ENCODE peak calls at places on chromosomes 12 and 14, in nine cellular contexts. One of them, this sample, is unnamed.

GRCh38 chr12:92242917-92243316 is 97.3 kb upstream of the BTG1 start:
- DNase-seq in HAP-1: no peak
- DNase-seq in heart right ventricle: no peak
- DNase-seq in H7: no peak
- DNase-seq in CD8-positive, alpha-beta memory T cell: no peak
- DNase-seq in IMR-90: peak; percentile 59
- DNase-seq in ovary: peak; percentile 38
- DNase-seq in MM.1S: no peak
- DNase-seq in pancreas: no peak
- DNase-seq in this sample: no peak

GRCh38 chr12:95784886-95785285 is 5.7 kb downstream of the NTN4 start:
- DNase-seq in HAP-1: no peak
- DNase-seq in heart right ventricle: no peak
- DNase-seq in H7: no peak
- DNase-seq in CD8-positive, alpha-beta memory T cell: no peak
- DNase-seq in IMR-90: no peak
- DNase-seq in ovary: no peak
- DNase-seq in MM.1S: no peak
- DNase-seq in pancreas: no peak
- DNase-seq in this sample: no peak

GRCh38 chr14:32201196-32201815 is 539 bp upstream of the RNU6-7 start:
- DNase-seq in HAP-1: peak; percentile 94
- DNase-seq in heart right ventricle: peak; percentile 85
- DNase-seq in H7: peak; percentile 88
- DNase-seq in CD8-positive, alpha-beta memory T cell: peak; percentile 75
- DNase-seq in IMR-90: peak; percentile 33
- DNase-seq in ovary: peak; percentile 88
- DNase-seq in MM.1S: peak; percentile 83
- DNase-seq in pancreas: peak; percentile 95
- DNase-seq in this sample: peak; percentile 99

GRCh38 chr12:60872219-60872618 is 1276.4 kb downstream of the SLC16A7 start:
- DNase-seq in HAP-1: no peak
- DNase-seq in heart right ventricle: no peak
- DNase-seq in H7: no peak
- DNase-seq in CD8-positive, alpha-beta memory T cell: no peak
- DNase-seq in IMR-90: no peak
- DNase-seq in ovary: no peak
- DNase-seq in MM.1S: no peak
- DNase-seq in pancreas: peak; percentile 43
- DNase-seq in this sample: no peak

GRCh38 chr12:54021432-54022013 is 6.7 kb upstream of the HOXC6 start:
- DNase-seq in HAP-1: no peak
- DNase-seq in heart right ventricle: no peak
- DNase-seq in H7: peak; percentile 82
- DNase-seq in CD8-positive, alpha-beta memory T cell: no peak
- DNase-seq in IMR-90: no peak
- DNase-seq in ovary: peak; percentile 47
- DNase-seq in MM.1S: no peak
- DNase-seq in pancreas: no peak
- DNase-seq in this sample: peak; percentile 29

GRCh38 chr14:101878222-101879211 is 85.9 kb upstream of the DYNC1H1 start:
- DNase-seq in HAP-1: no peak
- DNase-seq in heart right ventricle: no peak
- DNase-seq in H7: no peak
- DNase-seq in CD8-positive, alpha-beta memory T cell: peak; percentile 14
- DNase-seq in IMR-90: no peak
- DNase-seq in ovary: no peak
- DNase-seq in MM.1S: no peak
- DNase-seq in pancreas: no peak
- DNase-seq in this sample: no peak

GRCh38 chr12:78183854-78184253 is 353.2 kb downstream of the NAV3 start:
- DNase-seq in HAP-1: no peak
- DNase-seq in heart right ventricle: no peak
- DNase-seq in H7: no peak
- DNase-seq in CD8-positive, alpha-beta memory T cell: no peak
- DNase-seq in IMR-90: peak; percentile 37
- DNase-seq in ovary: no peak
- DNase-seq in MM.1S: peak; percentile 17
- DNase-seq in pancreas: no peak
- DNase-seq in this sample: no peak

GRCh38 chr14:64758025-64758521 is 53.8 kb downstream of the PLEKHG3 start:
- DNase-seq in HAP-1: no peak
- DNase-seq in heart right ventricle: no peak
- DNase-seq in H7: no peak
- DNase-seq in CD8-positive, alpha-beta memory T cell: peak; percentile 54
- DNase-seq in IMR-90: peak; percentile 66
- DNase-seq in ovary: no peak
- DNase-seq in MM.1S: no peak
- DNase-seq in pancreas: peak; percentile 52
- DNase-seq in this sample: peak; percentile 45

GRCh38 chr14:105312973-105313372 is 1.6 kb upstream of the PACS2 start:
- DNase-seq in HAP-1: no peak
- DNase-seq in heart right ventricle: no peak
- DNase-seq in H7: no peak
- DNase-seq in CD8-positive, alpha-beta memory T cell: no peak
- DNase-seq in IMR-90: no peak
- DNase-seq in ovary: no peak
- DNase-seq in MM.1S: no peak
- DNase-seq in pancreas: no peak
- DNase-seq in this sample: no peak

GRCh38 chr12:125376422-125376821 is 311.2 kb downstream of the AACS start:
- DNase-seq in HAP-1: no peak
- DNase-seq in heart right ventricle: no peak
- DNase-seq in H7: no peak
- DNase-seq in CD8-positive, alpha-beta memory T cell: no peak
- DNase-seq in IMR-90: no peak
- DNase-seq in ovary: no peak
- DNase-seq in MM.1S: no peak
- DNase-seq in pancreas: no peak
- DNase-seq in this sample: no peak

GRCh38 chr12:109921982-109922381 is 21.9 kb downstream of the TCHP start:
- DNase-seq in HAP-1: no peak
- DNase-seq in heart right ventricle: no peak
- DNase-seq in H7: no peak
- DNase-seq in CD8-positive, alpha-beta memory T cell: no peak
- DNase-seq in IMR-90: no peak
- DNase-seq in ovary: no peak
- DNase-seq in MM.1S: no peak
- DNase-seq in pancreas: no peak
- DNase-seq in this sample: no peak
- H3K36me3 ChIP-seq in HAP-1: peaks cover 8% of the 10 kb centered on the region
- H3K36me3 ChIP-seq in heart right ventricle: peaks cover 22% of the 10 kb centered on the region
- H3K36me3 ChIP-seq in H7: no peaks in the 10 kb centered on the region
- H3K36me3 ChIP-seq in CD8-positive, alpha-beta memory T cell: peaks cover 13% of the 10 kb centered on the region
- H3K36me3 ChIP-seq in IMR-90: peaks cover 26% of the 10 kb centered on the region
- H3K36me3 ChIP-seq in ovary: no peaks in the 10 kb centered on the region
- H3K36me3 ChIP-seq in MM.1S: no peaks in the 10 kb centered on the region
- H3K36me3 ChIP-seq in pancreas: peaks cover 23% of the 10 kb centered on the region
- H3K36me3 ChIP-seq in this sample: peaks cover 3% of the 10 kb centered on the region

GRCh38 chr14:55057919-55058318 is 6.5 kb downstream of the MAPK1IP1L start:
- DNase-seq in HAP-1: no peak
- DNase-seq in heart right ventricle: no peak
- DNase-seq in H7: no peak
- DNase-seq in CD8-positive, alpha-beta memory T cell: no peak
- DNase-seq in IMR-90: no peak
- DNase-seq in ovary: no peak
- DNase-seq in MM.1S: no peak
- DNase-seq in pancreas: no peak
- DNase-seq in this sample: no peak
- H3K36me3 ChIP-seq in HAP-1: peaks cover 60% of the 10 kb centered on the region
- H3K36me3 ChIP-seq in heart right ventricle: no peaks in the 10 kb centered on the region
- H3K36me3 ChIP-seq in H7: peaks cover 7% of the 10 kb centered on the region
- H3K36me3 ChIP-seq in CD8-positive, alpha-beta memory T cell: peaks cover 8% of the 10 kb centered on the region
- H3K36me3 ChIP-seq in IMR-90: peaks cover 24% of the 10 kb centered on the region
- H3K36me3 ChIP-seq in ovary: no peaks in the 10 kb centered on the region
- H3K36me3 ChIP-seq in MM.1S: no peaks in the 10 kb centered on the region
- H3K36me3 ChIP-seq in pancreas: peaks cover 2% of the 10 kb centered on the region
- H3K36me3 ChIP-seq in this sample: peaks cover 16% of the 10 kb centered on the region

DNA sequence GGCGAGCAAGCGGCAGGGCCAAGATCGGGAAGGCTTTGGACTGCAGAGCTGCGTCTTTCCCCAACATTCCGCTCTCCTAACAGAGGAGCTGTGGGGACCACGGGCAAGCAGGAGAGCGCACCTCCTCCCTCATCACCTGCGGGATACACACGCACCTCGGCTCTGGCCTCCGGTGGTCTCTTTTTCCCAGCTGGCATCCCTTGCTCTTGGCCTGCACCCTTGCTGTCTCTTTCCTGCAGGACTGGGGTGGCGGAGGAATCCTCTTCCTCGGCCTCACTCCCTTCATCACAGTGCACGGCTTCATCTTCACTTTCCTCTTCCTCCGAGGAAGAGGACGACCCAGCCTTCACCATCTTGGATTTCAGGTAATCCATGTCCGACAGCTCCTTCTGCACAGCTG is 8.5 kb downstream of the RBM19 start:
- DNase-seq in HAP-1: no peak
- DNase-seq in heart right ventricle: no peak
- DNase-seq in H7: no peak
- DNase-seq in CD8-positive, alpha-beta memory T cell: no peak
- DNase-seq in IMR-90: no peak
- DNase-seq in ovary: no peak
- DNase-seq in MM.1S: no peak
- DNase-seq in pancreas: no peak
- DNase-seq in this sample: no peak
- H3K36me3 ChIP-seq in HAP-1: peaks cover 53% of the 10 kb centered on the region
- H3K36me3 ChIP-seq in heart right ventricle: peaks cover 74% of the 10 kb centered on the region
- H3K36me3 ChIP-seq in H7: peaks cover 25% of the 10 kb centered on the region
- H3K36me3 ChIP-seq in CD8-positive, alpha-beta memory T cell: peaks cover 70% of the 10 kb centered on the region
- H3K36me3 ChIP-seq in IMR-90: peaks cover 59% of the 10 kb centered on the region
- H3K36me3 ChIP-seq in ovary: no peaks in the 10 kb centered on the region
- H3K36me3 ChIP-seq in MM.1S: no peaks in the 10 kb centered on the region
- H3K36me3 ChIP-seq in pancreas: peaks cover 74% of the 10 kb centered on the region
- H3K36me3 ChIP-seq in this sample: peaks cover 68% of the 10 kb centered on the region

GRCh38 chr14:34711169-34711568 is 3.2 kb downstream of the CFL2 start:
- DNase-seq in HAP-1: peak; percentile 42
- DNase-seq in heart right ventricle: no peak
- DNase-seq in H7: no peak
- DNase-seq in CD8-positive, alpha-beta memory T cell: no peak
- DNase-seq in IMR-90: peak; percentile 94
- DNase-seq in ovary: no peak
- DNase-seq in MM.1S: peak; percentile 74
- DNase-seq in pancreas: no peak
- DNase-seq in this sample: peak; percentile 79
- H3K36me3 ChIP-seq in HAP-1: peaks cover 20% of the 10 kb centered on the region
- H3K36me3 ChIP-seq in heart right ventricle: peaks cover 4% of the 10 kb centered on the region
- H3K36me3 ChIP-seq in H7: peaks cover 1% of the 10 kb centered on the region
- H3K36me3 ChIP-seq in CD8-positive, alpha-beta memory T cell: no peaks in the 10 kb centered on the region
- H3K36me3 ChIP-seq in IMR-90: peaks cover 7% of the 10 kb centered on the region
- H3K36me3 ChIP-seq in ovary: no peaks in the 10 kb centered on the region
- H3K36me3 ChIP-seq in MM.1S: no peaks in the 10 kb centered on the region
- H3K36me3 ChIP-seq in pancreas: peaks cover 5% of the 10 kb centered on the region
- H3K36me3 ChIP-seq in this sample: no peaks in the 10 kb centered on the region

GRCh38 chr12:128819293-128820144 is 4.2 kb downstream of the SLC15A4 start:
- DNase-seq in HAP-1: no peak
- DNase-seq in heart right ventricle: no peak
- DNase-seq in H7: no peak
- DNase-seq in CD8-positive, alpha-beta memory T cell: no peak
- DNase-seq in IMR-90: no peak
- DNase-seq in ovary: no peak
- DNase-seq in MM.1S: no peak
- DNase-seq in pancreas: no peak
- DNase-seq in this sample: no peak

GRCh38 chr12:128817115-128818015 is 6.4 kb downstream of the SLC15A4 start:
- DNase-seq in HAP-1: no peak
- DNase-seq in heart right ventricle: peak; percentile 57
- DNase-seq in H7: no peak
- DNase-seq in CD8-positive, alpha-beta memory T cell: no peak
- DNase-seq in IMR-90: peak; percentile 55
- DNase-seq in ovary: no peak
- DNase-seq in MM.1S: no peak
- DNase-seq in pancreas: no peak
- DNase-seq in this sample: no peak

GRCh38 chr12:128816643-128816920 is 7.2 kb downstream of the SLC15A4 start:
- DNase-seq in HAP-1: no peak
- DNase-seq in heart right ventricle: no peak
- DNase-seq in H7: no peak
- DNase-seq in CD8-positive, alpha-beta memory T cell: no peak
- DNase-seq in IMR-90: no peak
- DNase-seq in ovary: no peak
- DNase-seq in MM.1S: no peak
- DNase-seq in pancreas: no peak
- DNase-seq in this sample: no peak

GRCh38 chr12:128820253-128820652 is 3.5 kb downstream of the SLC15A4 start:
- DNase-seq in HAP-1: no peak
- DNase-seq in heart right ventricle: no peak
- DNase-seq in H7: no peak
- DNase-seq in CD8-positive, alpha-beta memory T cell: no peak
- DNase-seq in IMR-90: no peak
- DNase-seq in ovary: no peak
- DNase-seq in MM.1S: no peak
- DNase-seq in pancreas: no peak
- DNase-seq in this sample: no peak

DNA sequence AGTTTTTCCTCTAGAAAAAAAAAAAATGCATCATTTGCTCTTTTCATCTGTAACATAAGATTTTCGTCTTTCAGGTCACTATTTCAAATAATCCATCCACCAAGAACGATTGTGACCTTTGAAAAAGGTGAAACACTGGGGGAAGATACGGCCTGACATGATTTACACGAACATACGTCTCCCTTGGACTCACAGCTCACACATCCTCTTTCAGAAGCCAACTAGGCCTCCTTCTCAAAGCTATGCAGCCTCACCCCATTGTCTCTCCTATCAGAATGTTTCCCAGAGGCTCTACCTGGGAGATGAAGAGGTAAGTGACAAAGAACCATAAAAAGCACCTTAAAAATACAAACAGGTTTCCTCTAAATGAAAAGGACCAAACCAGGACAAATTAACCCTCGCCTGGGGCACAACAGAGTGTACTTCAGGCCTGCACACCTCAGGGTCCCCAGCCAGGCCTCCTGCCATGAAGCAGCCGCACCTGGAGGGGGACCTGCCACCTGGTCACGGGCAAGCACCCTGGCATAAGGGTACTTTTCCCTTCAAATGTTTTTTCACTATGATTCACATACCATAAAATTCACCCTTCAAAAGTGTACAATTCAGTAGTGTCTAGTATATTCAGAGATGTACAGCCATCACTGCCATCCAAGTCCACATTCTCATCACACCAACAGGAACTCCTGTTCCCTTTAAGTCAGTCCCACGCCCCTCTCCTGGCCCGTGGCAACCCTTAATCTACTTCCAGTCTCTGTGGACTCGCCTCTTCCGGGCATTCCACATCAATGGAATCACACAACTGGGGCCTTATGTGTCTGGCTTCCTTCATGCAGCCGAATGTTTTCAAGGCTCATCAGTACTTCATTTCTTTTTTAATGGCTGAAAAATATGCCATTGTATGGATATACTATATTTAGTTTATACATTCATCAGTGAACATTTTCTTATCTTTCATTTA is 5.4 kb downstream of the SLC15A4 start:
- DNase-seq in HAP-1: no peak
- DNase-seq in heart right ventricle: no peak
- DNase-seq in H7: no peak
- DNase-seq in CD8-positive, alpha-beta memory T cell: no peak
- DNase-seq in IMR-90: peak; percentile 43
- DNase-seq in ovary: no peak
- DNase-seq in MM.1S: no peak
- DNase-seq in pancreas: no peak
- DNase-seq in this sample: no peak
- H3K36me3 ChIP-seq in HAP-1: peaks cover 34% of the 10 kb centered on the region
- H3K36me3 ChIP-seq in heart right ventricle: no peaks in the 10 kb centered on the region
- H3K36me3 ChIP-seq in H7: peaks cover 3% of the 10 kb centered on the region
- H3K36me3 ChIP-seq in CD8-positive, alpha-beta memory T cell: peaks cover 24% of the 10 kb centered on the region
- H3K36me3 ChIP-seq in IMR-90: peaks cover 16% of the 10 kb centered on the region
- H3K36me3 ChIP-seq in ovary: no peaks in the 10 kb centered on the region
- H3K36me3 ChIP-seq in MM.1S: no peaks in the 10 kb centered on the region
- H3K36me3 ChIP-seq in pancreas: no peaks in the 10 kb centered on the region
- H3K36me3 ChIP-seq in this sample: peaks cover 11% of the 10 kb centered on the region